ENCODE peak calls at places on chromosomes 13 and 19, in six cellular contexts. O, P, M, W, U and B are unnamed samples.

GRCh38 chr13:95360464-95361097 is 59.3 kb upstream of the ABCC4 start:
- DNase-seq in W (no peak), O (no peak), P (no peak), M (no peak), U (no peak), B (no peak)

GRCh38 chr19:31430381-31430780 is 81.1 kb upstream of the TSHZ3 start:
- DNase-seq in U (no peak), M (no peak), O (no peak), W (no peak), P (no peak), B (no peak)

GRCh38 chr13:30898721-30899188 is 7.3 kb upstream of the MEDAG start:
- DNase-seq in W (no peak), U (peak), M (no peak), O (no peak), P (no peak), B (no peak)

GRCh38 chr13:55244991-55245644 is 1895.6 kb upstream of the PRR20A start:
- DNase-seq in P (no peak), O (no peak), M (peak), U (peak), W (no peak), B (peak)

GRCh38 chr19:370641-371330 is 26.2 kb upstream of the MIER2 start:
- DNase-seq in U (no peak), W (no peak), M (no peak), O (no peak), P (no peak), B (no peak)

GRCh38 chr13:21625366-21625765 is 21.4 kb upstream of the MICU2 start:
- DNase-seq in O (peak), W (no peak), U (peak), P (no peak), M (peak), B (peak)

GRCh38 chr13:35956074-35956473 is 175.1 kb downstream of the DCLK1 start:
- DNase-seq in O (no peak), U (no peak), M (no peak), W (no peak), P (no peak), B (no peak)

GRCh38 chr19:41001243-41001971 is 10.3 kb downstream of the CYP2B6 start:
- DNase-seq in P (peak), U (no peak), M (no peak), O (peak), W (no peak), B (no peak)

GRCh38 chr19:16106121-16106520 is 5.6 kb upstream of the RAB8A start:
- DNase-seq in P (no peak), O (no peak), U (no peak), M (no peak), W (no peak), B (no peak)

GRCh38 chr19:3508771-3509535 is 2.8 kb downstream of the FZR1 start:
- DNase-seq in W (no peak), U (no peak), P (no peak), M (no peak), O (no peak), B (no peak)

GRCh38 chr19:58181902-58182576 is 822 bp upstream of the ZNF274 start:
- DNase-seq in W (no peak), M (no peak), P (peak), U (peak), O (no peak), B (peak)

GRCh38 chr13:99614465-99614885 is 113.2 kb downstream of the TM9SF2 start:
- DNase-seq in M (peak), O (no peak), U (peak), P (no peak), W (no peak), B (peak)

GRCh38 chr13:87553142-87553541 is 118.0 kb upstream of the SLITRK5 start:
- DNase-seq in P (no peak), W (no peak), U (peak), O (no peak), M (no peak), B (no peak)

GRCh38 chr13:53324656-53325055 is 296.0 kb downstream of the OLFM4 start:
- DNase-seq in W (no peak), O (no peak), M (no peak), P (no peak), U (no peak), B (no peak)

GRCh38 chr19:15107056-15108010 is at the start of gene SYDE1:
- DNase-seq in M (peak), U (peak), P (peak), O (no peak), W (no peak), B (no peak)

GRCh38 chr19:48292798-48293197 is 22.9 kb downstream of the ZNF114 start:
- DNase-seq in P (no peak), O (no peak), W (no peak), U (no peak), M (no peak), B (no peak)

GRCh38 chr19:16315825-16316505 is 8.7 kb upstream of the KLF2 start:
- DNase-seq in W (no peak), M (no peak), U (no peak), O (no peak), P (peak), B (no peak)

GRCh38 chr13:55359067-55359466 is 1781.7 kb upstream of the PRR20A start:
- DNase-seq in O (no peak), M (no peak), U (no peak), W (no peak), P (no peak), B (peak)

GRCh38 chr13:77330009-77330471 is 3.1 kb upstream of the MYCBP2 start:
- DNase-seq in O (no peak), M (no peak), P (no peak), W (no peak), U (no peak), B (no peak)

GRCh38 chr13:33800646-33801186 is 17.2 kb upstream of the RFC3 start:
- DNase-seq in O (no peak), W (no peak), U (no peak), P (no peak), M (no peak), B (no peak)

GRCh38 chr13:98199480-98199879 is 22.4 kb upstream of the RNF113B start:
- DNase-seq in M (no peak), P (no peak), W (no peak), U (peak), O (no peak), B (no peak)

GRCh38 chr13:93709511-93710244 is 483.1 kb downstream of the GPC6 start:
- DNase-seq in W (no peak), M (no peak), P (no peak), U (no peak), O (no peak), B (no peak)

GRCh38 chr19:2491130-2491801 is 15.3 kb downstream of the GADD45B start:
- DNase-seq in M (no peak), U (no peak), P (no peak), O (no peak), W (no peak), B (peak)

GRCh38 chr19:3683405-3683865 is 16.8 kb downstream of the PIP5K1C start:
- DNase-seq in U (no peak), P (peak), M (no peak), W (no peak), O (no peak), B (no peak)

GRCh38 chr13:109630281-109630680 is 156.1 kb downstream of the IRS2 start:
- DNase-seq in U (no peak), M (no peak), W (no peak), O (no peak), P (no peak), B (no peak)

GRCh38 chr13:109629737-109630136 is 156.6 kb downstream of the IRS2 start:
- DNase-seq in O (no peak), M (no peak), U (no peak), W (no peak), P (no peak), B (no peak)

GRCh38 chr13:109627649-109628048 is 158.7 kb downstream of the IRS2 start:
- DNase-seq in M (no peak), O (no peak), U (no peak), P (no peak), W (no peak), B (no peak)

GRCh38 chr13:109626386-109627171 is 159.8 kb downstream of the IRS2 start:
- DNase-seq in M (no peak), O (no peak), W (no peak), P (no peak), U (no peak), B (no peak)

DNA sequence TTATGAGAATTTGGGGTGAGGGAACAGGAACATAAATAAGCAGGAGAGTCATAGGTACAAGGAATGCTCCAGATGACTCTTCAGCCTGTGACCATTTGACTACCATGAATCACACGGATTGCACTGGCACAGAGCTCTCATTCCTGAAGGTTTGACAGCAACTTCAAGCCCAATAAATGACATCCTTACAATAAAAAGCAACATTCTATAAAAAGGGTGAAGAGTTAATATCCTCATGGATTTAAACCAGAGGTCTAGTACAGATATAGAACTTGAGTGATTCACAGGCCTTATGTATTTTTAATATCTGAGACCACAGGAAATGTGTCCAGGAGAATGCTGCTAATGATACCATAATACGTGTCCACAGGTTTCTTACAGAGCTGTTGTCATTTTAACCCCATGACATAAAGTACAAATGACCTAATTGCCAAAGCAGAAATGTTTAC is 158.1 kb downstream of the IRS2 start:
- DNase-seq in W (no peak), U (no peak), P (no peak), O (no peak), M (no peak), B (no peak)
- TF ChIP-seq JUND in W (no peak), U (no peak), P (no peak), O (no peak), M (no peak), B (no peak)

GRCh38 chr13:49086711-49087110 is 111.0 kb downstream of the FNDC3A start:
- DNase-seq in W (no peak), P (no peak), M (no peak), U (no peak), O (peak), B (no peak)
- TF ChIP-seq JUND in W (no peak), P (no peak), M (peak), U (no peak), O (peak), B (no peak)

GRCh38 chr19:55220525-55220924 is 8.0 kb downstream of the TMEM86B start:
- DNase-seq in M (no peak), U (no peak), O (no peak), W (no peak), P (no peak), B (no peak)
- TF ChIP-seq JUND in M (no peak), U (no peak), O (no peak), W (no peak), P (no peak), B (no peak)

GRCh38 chr13:113649212-113649611 is 8.8 kb downstream of the ATP4B start:
- DNase-seq in M (no peak), O (no peak), P (no peak), U (no peak), W (no peak), B (no peak)
- TF ChIP-seq JUND in M (no peak), O (no peak), P (no peak), U (no peak), W (no peak), B (no peak)

DNA sequence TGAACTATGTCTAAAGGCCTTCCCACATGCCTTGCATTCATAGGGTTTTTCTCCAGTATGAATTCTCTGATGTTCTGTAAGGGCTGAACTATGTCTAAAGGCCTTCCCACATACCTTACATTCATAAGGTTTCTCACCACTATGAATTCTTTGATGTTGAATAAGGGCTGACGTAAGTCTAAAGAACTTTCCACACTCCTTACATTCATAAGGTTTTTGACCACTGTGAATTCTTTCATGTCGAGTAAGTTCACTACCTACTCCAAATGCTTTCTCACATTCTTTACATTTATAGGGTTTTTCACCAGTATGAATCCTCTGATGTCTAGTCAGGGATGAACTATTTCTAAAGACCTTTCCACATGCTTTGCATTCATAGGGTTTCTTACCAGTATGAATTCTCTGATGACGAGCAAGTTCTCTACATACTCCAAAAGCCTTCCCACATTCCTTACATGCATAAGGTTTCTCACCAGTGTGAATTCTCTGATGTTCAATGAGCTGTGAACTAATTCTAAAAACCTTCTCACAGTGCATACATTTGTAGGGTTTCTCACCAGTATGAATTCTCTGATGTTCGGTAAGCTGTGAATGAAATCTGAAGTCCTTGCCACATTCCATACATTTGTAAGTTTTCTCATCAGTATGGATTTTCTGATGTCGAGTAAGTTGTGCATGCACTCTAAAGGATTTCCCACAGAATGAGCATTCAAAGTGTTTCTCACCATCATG is 19.1 kb upstream of the ZNF260 start:
- DNase-seq in P (no peak), W (no peak), O (no peak), U (no peak), M (no peak), B (peak)
- TF ChIP-seq JUND in P (no peak), W (no peak), O (no peak), U (no peak), M (no peak), B (no peak)

DNA sequence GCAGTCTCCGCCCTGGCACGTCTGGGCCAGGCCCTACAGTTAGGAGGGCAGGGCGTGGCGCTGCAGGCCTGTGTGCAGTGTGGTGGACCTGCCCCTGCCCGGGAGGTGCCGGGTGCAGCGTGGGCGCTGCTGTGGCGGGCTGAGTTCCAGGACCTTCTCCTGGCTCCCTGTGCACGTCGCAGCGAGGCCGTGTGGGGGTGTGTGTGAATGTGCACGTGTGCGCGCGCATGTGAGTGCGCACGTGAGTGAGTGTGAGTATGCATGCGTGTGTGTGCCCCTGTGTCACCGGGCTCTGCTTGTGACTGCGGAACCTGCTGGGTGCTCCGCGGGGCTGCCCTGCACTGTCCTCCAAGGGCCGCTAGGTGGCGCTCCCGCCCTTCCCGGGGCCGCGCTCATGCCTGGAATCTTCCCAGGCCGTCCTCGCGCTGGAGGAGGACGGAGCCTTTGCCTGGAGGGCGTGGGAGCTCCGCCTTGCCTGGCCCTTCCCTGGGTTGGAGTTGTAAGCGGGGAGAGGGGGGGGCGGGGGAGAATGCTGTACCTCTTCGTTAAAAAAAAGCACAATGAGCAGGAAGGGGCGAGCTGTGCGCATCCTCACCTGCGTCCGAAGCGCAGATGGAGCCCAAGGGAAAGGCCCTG is 79.3 kb downstream of the KDM4B start:
- DNase-seq in U (peak), M (peak), W (no peak), O (no peak), P (peak), B (peak)
- TF ChIP-seq JUND in U (peak), M (no peak), W (no peak), O (no peak), P (peak), B (no peak)

DNA sequence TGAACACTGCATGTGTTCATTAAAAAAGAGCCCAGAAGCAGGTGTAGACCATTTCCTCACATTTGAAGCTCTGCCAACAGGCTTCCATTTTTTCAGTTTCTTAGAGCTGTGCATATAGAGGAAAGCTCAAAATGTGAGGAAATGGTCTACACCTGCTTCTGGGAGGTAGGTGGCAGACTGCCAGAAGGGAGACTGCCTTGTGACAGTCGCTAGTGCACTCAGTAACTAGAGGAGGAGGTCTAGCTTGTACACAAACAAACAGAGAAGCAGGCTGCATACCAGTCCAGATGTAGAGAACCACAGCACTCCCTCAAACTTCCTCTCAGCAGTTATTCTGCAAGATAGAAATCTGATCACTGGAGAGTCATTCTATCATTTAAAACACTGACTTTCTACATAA is 800.2 kb downstream of the EFNB2 start:
- DNase-seq in P (no peak), O (no peak), U (no peak), W (no peak), M (no peak), B (no peak)
- TF ChIP-seq JUND in P (no peak), O (no peak), U (no peak), W (no peak), M (no peak), B (no peak)